ENCODE peak calls at places on chromosomes 7 and 10, in ten cellular contexts. A is cardiac muscle cell; I is transverse colon; T is left ventricle myocardium inferior; E is CD4-positive, alpha-beta T cell; N is dorsolateral prefrontal cortex; S is caudate nucleus; J is suprapubic skin; B is OCI-LY7; G is gastrocnemius medialis. K is an unnamed sample.

GRCh38 chr10:129057856-129058663 is 409.0 kb upstream of the MGMT start:
- DNase-seq in S (no peak), T (no peak), B (no peak), I (peak; percentile 57), N (no peak), A (no peak), E (no peak), J (no peak), G (no peak), K (no peak)

GRCh38 chr10:43904301-43904700 is 255.6 kb upstream of the ZNF32 start:
- DNase-seq in S (no peak), B (no peak), E (no peak), J (no peak), A (no peak), N (no peak), G (no peak), T (no peak), I (no peak), K (no peak)

GRCh38 chr10:77446700-77447099 is 190.9 kb downstream of the KCNMA1 start:
- DNase-seq in B (no peak), E (no peak), S (no peak), J (no peak), A (no peak), N (no peak), I (no peak), G (no peak), T (no peak), K (no peak)

GRCh38 chr7:27254625-27255024 is 12.0 kb downstream of the EVX1 start:
- DNase-seq in T (no peak), E (no peak), B (no peak), A (no peak), G (no peak), N (no peak), J (no peak), I (no peak), S (no peak), K (no peak)

GRCh38 chr10:118781536-118781935 is 26.8 kb upstream of the CACUL1 start:
- DNase-seq in A (no peak), S (no peak), B (no peak), I (no peak), G (no peak), E (no peak), N (no peak), T (no peak), J (no peak), K (no peak)

GRCh38 chr7:20399516-20399915 is 68.8 kb downstream of the ITGB8 start:
- DNase-seq in J (no peak), A (no peak), S (no peak), B (no peak), N (no peak), G (no peak), T (no peak), I (no peak), E (no peak), K (no peak)

GRCh38 chr10:74928742-74929191 is 102.4 kb downstream of the KAT6B start:
- DNase-seq in B (no peak), S (no peak), E (no peak), A (no peak), T (no peak), G (no peak), I (no peak), J (no peak), N (no peak), K (no peak)

GRCh38 chr10:100520811-100521210 is 1.1 kb upstream of the SEC31B start:
- DNase-seq in B (no peak), G (no peak), N (no peak), T (no peak), E (no peak), S (no peak), J (no peak), A (no peak), I (no peak), K (no peak)

DNA sequence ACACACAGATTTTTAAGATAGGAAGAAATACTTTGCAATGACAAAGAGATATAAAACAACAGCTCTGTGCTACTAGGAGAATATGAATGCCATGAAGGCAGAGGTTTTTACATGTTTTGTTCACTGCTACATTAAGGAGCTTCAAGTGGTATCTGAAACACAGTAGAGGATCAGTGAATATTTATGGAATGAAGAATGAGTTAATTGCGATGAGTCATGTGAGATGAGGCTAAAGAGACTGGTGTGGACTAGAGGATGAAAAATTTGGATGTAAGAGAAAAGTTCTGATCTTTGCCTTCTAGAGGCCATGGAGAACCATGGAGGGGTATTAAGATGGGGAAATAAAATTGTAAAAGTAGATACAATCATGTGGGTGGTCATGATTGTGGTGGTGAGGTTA is 434.2 kb downstream of the PHTF2 start:
- DNase-seq in A (no peak), E (no peak), S (no peak), J (no peak), G (no peak), N (no peak), T (no peak), I (no peak), B (no peak), K (no peak)
- H3K27ac ChIP-seq in A (no peak overlapping the region), E (no peak overlapping the region), S (no peak overlapping the region), J (no peak overlapping the region), G (no peak overlapping the region), N (no peak overlapping the region), T (no peak overlapping the region), I (no peak overlapping the region), B (no peak overlapping the region), K (no peak overlapping the region)

GRCh38 chr7:139728203-139728602 is 49.6 kb downstream of the HIPK2 start:
- DNase-seq in G (no peak), B (no peak), A (no peak), J (no peak), I (peak; percentile 5), E (no peak), S (no peak), N (peak; percentile 7), T (no peak), K (no peak)

GRCh38 chr7:139727151-139727705 is 50.6 kb downstream of the HIPK2 start:
- DNase-seq in J (no peak), E (no peak), A (no peak), S (no peak), I (peak; percentile 6), N (peak; percentile 31), B (no peak), G (no peak), T (no peak), K (no peak)

GRCh38 chr7:139726485-139726869 is 51.3 kb downstream of the HIPK2 start:
- DNase-seq in J (no peak), S (no peak), N (no peak), I (peak; percentile 6), E (no peak), B (no peak), T (no peak), G (no peak), A (no peak), K (no peak)

GRCh38 chr7:139725077-139725476 is 52.7 kb downstream of the HIPK2 start:
- DNase-seq in T (no peak), E (no peak), I (peak; percentile 32), A (no peak), S (no peak), G (no peak), B (peak; percentile 4), N (peak; percentile 6), J (no peak), K (no peak)

DNA sequence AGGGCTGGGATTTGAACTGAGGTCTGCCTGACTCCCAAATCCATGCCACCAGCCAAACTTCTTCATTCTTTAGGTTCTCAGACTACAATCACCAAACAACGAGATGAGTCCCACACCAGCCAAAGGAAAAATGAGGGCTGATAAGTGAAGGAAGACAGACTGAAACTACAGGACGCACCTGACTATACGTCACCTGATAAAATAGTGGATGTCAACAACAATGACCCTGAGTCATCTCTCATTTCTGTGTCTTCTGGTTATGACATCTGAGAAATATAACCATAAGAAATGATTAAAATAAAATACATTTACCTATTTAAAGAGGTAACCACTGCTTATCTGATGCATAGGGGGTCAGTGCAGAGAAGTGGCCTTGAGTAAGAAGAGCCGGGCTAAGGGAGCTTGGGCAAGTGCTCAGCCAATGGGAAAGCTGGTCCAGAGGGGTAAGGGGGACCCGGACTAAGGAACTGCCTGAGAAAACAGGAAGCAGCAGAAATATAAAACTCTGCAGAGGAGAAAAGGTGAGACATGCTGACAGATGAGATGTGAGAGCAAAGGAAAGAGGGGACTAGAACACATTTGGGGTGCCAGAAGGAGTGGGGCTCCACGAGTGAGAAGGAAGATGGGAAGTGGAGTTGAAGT is 51.8 kb downstream of the HIPK2 start:
- DNase-seq in G (no peak), A (no peak), S (no peak), B (no peak), E (no peak), T (no peak), N (no peak), J (no peak), I (peak; percentile 7), K (no peak)
- H3K27ac ChIP-seq in G (peak overlapping the region; percentile 93), A (no peak overlapping the region), S (no peak overlapping the region), B (no peak overlapping the region), E (no peak overlapping the region), T (peak overlapping the region; percentile 91), N (peak overlapping the region; percentile 19), J (no peak overlapping the region), I (peak overlapping the region; percentile 63), K (peak overlapping the region; percentile 44)

GRCh38 chr7:71707041-71707440 is 575.1 kb downstream of the GALNT17 start:
- DNase-seq in T (no peak), N (no peak), E (no peak), B (no peak), J (no peak), A (no peak), S (no peak), I (no peak), G (no peak), K (no peak)

GRCh38 chr7:71708710-71709109 is 576.8 kb downstream of the GALNT17 start:
- DNase-seq in T (no peak), B (no peak), E (no peak), N (no peak), A (no peak), G (no peak), I (no peak), J (no peak), S (no peak), K (no peak)

GRCh38 chr7:71705901-71706300 is 574.0 kb downstream of the GALNT17 start:
- DNase-seq in G (no peak), S (no peak), T (no peak), N (no peak), A (no peak), J (no peak), B (no peak), I (no peak), E (no peak), K (no peak)

GRCh38 chr7:71705217-71705616 is 573.3 kb downstream of the GALNT17 start:
- DNase-seq in I (no peak), N (no peak), E (no peak), J (no peak), S (no peak), B (no peak), T (no peak), A (no peak), G (no peak), K (no peak)

GRCh38 chr7:71706576-71706975 is 574.6 kb downstream of the GALNT17 start:
- DNase-seq in I (no peak), J (no peak), T (no peak), E (no peak), N (no peak), B (no peak), S (no peak), A (no peak), G (no peak), K (no peak)
- H3K27ac ChIP-seq in I (no peak overlapping the region), J (no peak overlapping the region), T (no peak overlapping the region), E (no peak overlapping the region), N (no peak overlapping the region), B (no peak overlapping the region), S (no peak overlapping the region), A (no peak overlapping the region), G (no peak overlapping the region), K (no peak overlapping the region)

GRCh38 chr7:116549370-116549769 is 24.5 kb downstream of the CAV1 start:
- DNase-seq in T (no peak), J (no peak), S (no peak), B (no peak), I (no peak), A (no peak), G (no peak), E (no peak), N (no peak), K (no peak)

GRCh38 chr7:116552616-116553015 is 27.8 kb downstream of the CAV1 start:
- DNase-seq in N (no peak), E (no peak), I (no peak), T (no peak), A (no peak), G (no peak), B (no peak), J (no peak), S (no peak), K (no peak)

GRCh38 chr7:116554436-116554835 is 29.6 kb downstream of the CAV1 start:
- DNase-seq in B (no peak), A (no peak), E (no peak), I (no peak), J (no peak), G (no peak), S (no peak), T (peak; percentile 50), N (no peak), K (no peak)

GRCh38 chr7:116553168-116553567 is 28.3 kb downstream of the CAV1 start:
- DNase-seq in I (no peak), S (no peak), N (no peak), J (no peak), A (no peak), T (no peak), G (no peak), E (no peak), B (no peak), K (no peak)

DNA sequence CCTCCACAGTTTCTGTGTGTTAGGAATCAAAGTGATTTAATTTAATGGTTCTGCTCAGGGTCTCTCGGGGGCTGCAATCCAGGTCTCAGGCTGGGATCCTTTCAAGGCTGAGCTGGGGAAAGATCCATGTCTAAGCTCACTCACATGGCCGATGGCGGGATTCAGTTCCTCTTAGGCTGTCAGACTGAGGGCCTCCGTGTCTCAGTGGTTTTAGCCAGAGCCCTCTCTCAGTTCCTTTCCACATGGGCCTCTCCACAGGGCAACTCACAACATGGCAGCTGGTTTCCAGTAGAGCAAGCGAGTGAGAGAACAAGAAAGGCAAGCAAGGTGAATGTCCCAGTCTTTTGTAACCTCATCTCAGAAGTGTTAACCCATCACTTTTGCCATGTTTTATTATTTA is 26.9 kb downstream of the CAV1 start:
- DNase-seq in S (no peak), T (no peak), G (no peak), N (no peak), E (no peak), J (no peak), B (no peak), A (no peak), I (no peak), K (no peak)
- H3K27ac ChIP-seq in S (no peak overlapping the region), T (peak overlapping the region; percentile 84), G (peak overlapping the region; percentile 18), N (no peak overlapping the region), E (no peak overlapping the region), J (no peak overlapping the region), B (no peak overlapping the region), A (no peak overlapping the region), I (peak overlapping the region; percentile 63), K (no peak overlapping the region)